ENCODE peak calls at places on chromosomes 3 and 15, in ten cellular contexts. E, I, P, J, B, T, W, H, O and X are unnamed samples.

GRCh38 chr15:75067123-75067854 is 43.9 kb downstream of the PPCDC start:
- DNase-seq in E (no peak), I (peak; percentile 81), P (no peak), J (no peak), B (no peak), T (no peak), W (no peak), H (no peak), O (peak; percentile 73), X (no peak)

GRCh38 chr3:65444448-65444815 is 594.3 kb downstream of the MAGI1 start:
- DNase-seq in E (no peak), I (no peak), P (no peak), J (no peak), B (no peak), T (no peak), W (no peak), H (no peak), O (no peak), X (no peak)

GRCh38 chr3:49257187-49257586 is 19.8 kb downstream of the C3orf62 start:
- DNase-seq in E (no peak), I (no peak), P (no peak), J (no peak), B (peak; percentile 65), T (no peak), W (peak; percentile 31), H (peak; percentile 24), O (no peak), X (no peak)

GRCh38 chr15:32904448-32904847 is 186.6 kb downstream of the GREM1 start:
- DNase-seq in E (no peak), I (no peak), P (no peak), J (no peak), B (no peak), T (no peak), W (no peak), H (no peak), O (no peak), X (no peak)

GRCh38 chr3:31364711-31365110 is 168.0 kb upstream of the STT3B start:
- DNase-seq in E (no peak), I (peak; percentile 72), P (no peak), J (no peak), B (no peak), T (no peak), W (no peak), H (no peak), O (peak; percentile 75), X (no peak)

GRCh38 chr3:186949281-186949982 is 19.1 kb downstream of the ST6GAL1 start:
- DNase-seq in E (no peak), I (peak; percentile 29), P (no peak), J (no peak), B (no peak), T (no peak), W (no peak), H (no peak), O (peak; percentile 50), X (no peak)

GRCh38 chr3:126013742-126014141 is 44.8 kb downstream of the ROPN1B start:
- DNase-seq in E (no peak), I (no peak), P (no peak), J (no peak), B (no peak), T (peak; percentile 45), W (peak; percentile 53), H (no peak), O (no peak), X (no peak)

GRCh38 chr3:123124936-123125335 is 58.1 kb downstream of the PDIA5 start:
- DNase-seq in E (no peak), I (no peak), P (no peak), J (no peak), B (no peak), T (no peak), W (no peak), H (no peak), O (no peak), X (no peak)

GRCh38 chr3:37054370-37054769 is 61.1 kb downstream of the MLH1 start:
- DNase-seq in E (no peak), I (peak; percentile 37), P (no peak), J (no peak), B (no peak), T (no peak), W (no peak), H (no peak), O (peak; percentile 46), X (no peak)

GRCh38 chr3:54366839-54367238 is 244.5 kb downstream of the CACNA2D3 start:
- DNase-seq in E (no peak), I (no peak), P (no peak), J (no peak), B (no peak), T (no peak), W (no peak), H (no peak), O (no peak), X (no peak)

GRCh38 chr3:61521229-61521628 is 40.1 kb upstream of the PTPRG start:
- DNase-seq in E (no peak), I (no peak), P (no peak), J (no peak), B (no peak), T (no peak), W (no peak), H (no peak), O (no peak), X (no peak)

GRCh38 chr15:59227021-59227420 is 20.4 kb downstream of the LDHAL6B start:
- DNase-seq in E (no peak), I (no peak), P (no peak), J (no peak), B (no peak), T (no peak), W (no peak), H (no peak), O (no peak), X (no peak)
- H3K36me3 ChIP-seq in E (peaks cover 63% of the 10 kb centered on the region), I (peaks cover 31% of the 10 kb centered on the region), P (no peaks in the 10 kb centered on the region), J (peaks cover 6% of the 10 kb centered on the region), B (no peaks in the 10 kb centered on the region), T (no peaks in the 10 kb centered on the region), W (peaks cover 14% of the 10 kb centered on the region), H (no peaks in the 10 kb centered on the region), O (peaks cover 20% of the 10 kb centered on the region), X (no peaks in the 10 kb centered on the region)

DNA sequence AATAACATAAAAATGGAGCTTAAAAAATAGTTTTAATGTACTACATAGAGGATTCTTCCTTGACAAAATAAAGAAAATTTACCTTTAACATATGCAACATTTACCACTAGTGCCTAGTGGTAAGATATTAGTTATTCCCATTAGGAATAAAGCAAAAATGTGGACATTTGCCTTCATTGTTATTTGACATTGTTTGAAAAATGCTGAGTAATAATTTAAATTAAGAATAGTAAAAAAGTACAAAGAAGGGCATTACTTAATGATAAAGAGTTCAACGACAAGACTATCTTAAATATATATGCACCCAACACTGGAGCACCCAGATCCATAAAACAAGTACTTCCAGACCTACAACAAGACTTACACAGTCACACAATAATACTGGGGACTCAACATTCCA is 125.7 kb downstream of the POLR2M start:
- DNase-seq in E (no peak), I (no peak), P (no peak), J (no peak), B (no peak), T (no peak), W (no peak), H (no peak), O (no peak), X (no peak)
- TF ChIP-seq CTCF in E (no peak), I (no peak), P (no peak), J (no peak), B (no peak), T (no peak), W (no peak), H (no peak), O (no peak), X (no peak)

DNA sequence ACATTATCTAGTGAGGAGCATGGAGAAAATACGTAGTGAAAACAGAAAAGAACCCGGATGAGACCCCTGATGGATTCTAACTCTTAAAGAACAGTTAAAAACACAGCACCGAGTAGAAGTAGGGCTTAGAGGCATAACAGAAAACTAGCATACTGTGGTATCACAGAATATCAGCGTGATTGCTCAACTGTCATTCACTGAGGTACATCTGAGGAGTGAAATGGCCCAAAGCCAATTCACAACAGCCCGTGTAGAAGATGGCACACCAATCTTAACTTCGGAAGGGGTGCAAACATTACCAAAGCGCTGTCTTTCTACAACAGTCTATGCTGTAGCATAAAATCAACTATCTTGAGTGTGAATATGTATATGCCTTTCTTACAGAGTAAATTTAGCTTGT is 1.8 kb downstream of the CLASP2 start:
- DNase-seq in E (no peak), I (no peak), P (no peak), J (no peak), B (no peak), T (no peak), W (no peak), H (no peak), O (no peak), X (no peak)
- H3K4me3 ChIP-seq in E (peak overlapping the region; percentile 88), I (peak overlapping the region; percentile 79), P (peak overlapping the region; percentile 98), J (peak overlapping the region; percentile 90), B (no peak overlapping the region), T (peak overlapping the region; percentile 75), W (peak overlapping the region; percentile 75), H (peak overlapping the region; percentile 83), O (peak overlapping the region; percentile 16), X (no peak overlapping the region)

GRCh38 chr15:65901336-65901735 is 32.0 kb downstream of the RAB11A start:
- DNase-seq in E (no peak), I (no peak), P (no peak), J (no peak), B (no peak), T (no peak), W (no peak), H (no peak), O (no peak), X (no peak)
- H3K36me3 ChIP-seq in E (peaks cover 78% of the 10 kb centered on the region), I (peaks cover 42% of the 10 kb centered on the region), P (no peaks in the 10 kb centered on the region), J (peaks cover 17% of the 10 kb centered on the region), B (peaks cover 15% of the 10 kb centered on the region), T (peaks cover 2% of the 10 kb centered on the region), W (peaks cover 77% of the 10 kb centered on the region), H (no peaks in the 10 kb centered on the region), O (peaks cover 31% of the 10 kb centered on the region), X (no peaks in the 10 kb centered on the region)

GRCh38 chr3:191628561-191628960 is 167.6 kb downstream of the PYDC2 start:
- DNase-seq in E (no peak), I (no peak), P (no peak), J (no peak), B (no peak), T (no peak), W (no peak), H (no peak), O (no peak), X (no peak)

GRCh38 chr3:191624299-191624698 is 163.3 kb downstream of the PYDC2 start:
- DNase-seq in E (no peak), I (no peak), P (no peak), J (no peak), B (no peak), T (no peak), W (no peak), H (no peak), O (no peak), X (no peak)

DNA sequence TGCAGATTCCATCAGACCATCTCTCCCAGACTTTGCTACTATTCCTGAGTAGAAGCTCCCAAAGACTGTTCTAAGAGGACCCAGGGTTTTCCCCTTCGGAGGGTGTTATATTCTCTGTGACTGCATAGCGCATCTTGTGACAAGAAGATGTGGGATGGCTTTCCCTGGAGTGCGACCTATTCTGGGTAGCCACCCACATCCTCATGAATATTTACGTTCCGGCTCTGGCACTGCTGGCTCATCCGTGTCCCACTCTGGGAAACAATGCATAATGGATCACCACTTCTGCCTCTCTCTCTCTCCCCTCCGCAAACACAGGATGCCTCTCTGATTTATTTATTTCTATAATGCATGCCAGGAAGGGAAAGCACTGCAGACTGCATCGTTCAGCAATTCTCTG is 166.1 kb downstream of the PYDC2 start:
- DNase-seq in E (no peak), I (no peak), P (no peak), J (no peak), B (no peak), T (peak; percentile 6), W (no peak), H (no peak), O (no peak), X (no peak)
- TF ChIP-seq CTCF in E (no peak), I (no peak), P (no peak), J (no peak), B (no peak), T (no peak), W (no peak), H (no peak), O (no peak), X (no peak)